ENCODE peak calls at places on chromosomes 12 and 14, in four cellular contexts. One of them, this sample, is unnamed.

GRCh38 chr14:96237641-96238040 is 18.4 kb upstream of the BDKRB1 start:
- DNase-seq in Calu3: no peak
- DNase-seq in cardiac fibroblast: no peak
- DNase-seq in psoas muscle: no peak
- DNase-seq in this sample: no peak

GRCh38 chr12:93622485-93622884 is 50.0 kb downstream of the SOCS2 start:
- DNase-seq in psoas muscle: no peak
- DNase-seq in cardiac fibroblast: peak; percentile 67
- DNase-seq in Calu3: no peak
- DNase-seq in this sample: no peak

GRCh38 chr12:91353266-91353665 is 170.6 kb upstream of the DCN start:
- DNase-seq in psoas muscle: no peak
- DNase-seq in Calu3: no peak
- DNase-seq in cardiac fibroblast: no peak
- DNase-seq in this sample: no peak

GRCh38 chr12:49368240-49368600 is 958 bp downstream of the SPATS2 start:
- DNase-seq in cardiac fibroblast: no peak
- DNase-seq in psoas muscle: no peak
- DNase-seq in Calu3: no peak
- DNase-seq in this sample: no peak

GRCh38 chr14:44463386-44464004 is 43.6 kb downstream of the FSCB start:
- DNase-seq in psoas muscle: no peak
- DNase-seq in Calu3: no peak
- DNase-seq in cardiac fibroblast: peak; percentile 10
- DNase-seq in this sample: no peak

GRCh38 chr12:110848524-110848923 is 1.7 kb downstream of the CCDC63 start:
- DNase-seq in cardiac fibroblast: no peak
- DNase-seq in Calu3: no peak
- DNase-seq in psoas muscle: no peak
- DNase-seq in this sample: no peak

GRCh38 chr14:66610154-66610563 is 102.2 kb downstream of the GPHN start:
- DNase-seq in cardiac fibroblast: peak; percentile 40
- DNase-seq in psoas muscle: no peak
- DNase-seq in Calu3: no peak
- DNase-seq in this sample: no peak

GRCh38 chr12:27422697-27423096 is 23.8 kb upstream of the SMCO2 start:
- DNase-seq in psoas muscle: no peak
- DNase-seq in Calu3: no peak
- DNase-seq in cardiac fibroblast: no peak
- DNase-seq in this sample: no peak

GRCh38 chr12:107651867-107652449 is 33.6 kb upstream of the PWP1 start:
- DNase-seq in cardiac fibroblast: no peak
- DNase-seq in psoas muscle: no peak
- DNase-seq in Calu3: no peak
- DNase-seq in this sample: no peak

GRCh38 chr14:50001146-50001998 is 108.5 kb downstream of the ARF6 start:
- DNase-seq in Calu3: peak; percentile 79
- DNase-seq in cardiac fibroblast: peak; percentile 86
- DNase-seq in psoas muscle: peak; percentile 67
- DNase-seq in this sample: no peak

GRCh38 chr12:51202650-51203198 is 15.1 kb downstream of the POU6F1 start:
- DNase-seq in psoas muscle: no peak
- DNase-seq in cardiac fibroblast: no peak
- DNase-seq in Calu3: no peak
- DNase-seq in this sample: no peak

GRCh38 chr12:94329366-94329765 is 130.3 kb downstream of the CEP83 start:
- DNase-seq in Calu3: no peak
- DNase-seq in cardiac fibroblast: peak; percentile 19
- DNase-seq in psoas muscle: no peak
- DNase-seq in this sample: no peak

GRCh38 chr12:75525263-75525662 is 13.9 kb upstream of the KRR1 start:
- DNase-seq in Calu3: no peak
- DNase-seq in cardiac fibroblast: no peak
- DNase-seq in psoas muscle: no peak
- DNase-seq in this sample: no peak

GRCh38 chr14:59576332-59577294 is at the start of gene CCDC175:
- DNase-seq in Calu3: peak; percentile 92
- DNase-seq in psoas muscle: peak; percentile 74
- DNase-seq in cardiac fibroblast: peak; percentile 74
- DNase-seq in this sample: peak; percentile 92

GRCh38 chr14:94049625-94050023 is 23.5 kb downstream of the OTUB2 start:
- DNase-seq in cardiac fibroblast: no peak
- DNase-seq in Calu3: no peak
- DNase-seq in psoas muscle: no peak
- DNase-seq in this sample: no peak

GRCh38 chr12:131830335-131831020 is 2.3 kb downstream of the MMP17 start:
- DNase-seq in psoas muscle: peak; percentile 87
- DNase-seq in cardiac fibroblast: peak; percentile 85
- DNase-seq in Calu3: peak; percentile 83
- DNase-seq in this sample: peak; percentile 83

GRCh38 chr14:104387385-104388010 is 192.1 kb upstream of the C14orf180 start:
- DNase-seq in psoas muscle: no peak
- DNase-seq in Calu3: no peak
- DNase-seq in cardiac fibroblast: no peak
- DNase-seq in this sample: no peak

GRCh38 chr12:67957383-67957782 is 31.9 kb upstream of the IFNG-AS1 start:
- DNase-seq in cardiac fibroblast: peak; percentile 29
- DNase-seq in Calu3: peak; percentile 6
- DNase-seq in psoas muscle: no peak
- DNase-seq in this sample: no peak

GRCh38 chr12:114342651-114343050 is 63.3 kb downstream of the TBX5 start:
- DNase-seq in cardiac fibroblast: no peak
- DNase-seq in Calu3: no peak
- DNase-seq in psoas muscle: no peak
- DNase-seq in this sample: no peak

GRCh38 chr12:100214518-100214917 is 13.9 kb downstream of the ACTR6 start:
- DNase-seq in psoas muscle: no peak
- DNase-seq in cardiac fibroblast: no peak
- DNase-seq in Calu3: no peak
- DNase-seq in this sample: no peak

GRCh38 chr12:131872154-131873046 is 22.0 kb upstream of the ULK1 start:
- DNase-seq in Calu3: peak; percentile 90
- DNase-seq in psoas muscle: no peak
- DNase-seq in cardiac fibroblast: peak; percentile 91
- DNase-seq in this sample: no peak

GRCh38 chr12:4899361-4899760 is 10.3 kb upstream of the KCNA1 start:
- DNase-seq in psoas muscle: no peak
- DNase-seq in cardiac fibroblast: no peak
- DNase-seq in Calu3: no peak
- DNase-seq in this sample: no peak

GRCh38 chr12:9032202-9032964 is 43.0 kb downstream of the KLRG1 start:
- DNase-seq in cardiac fibroblast: no peak
- DNase-seq in Calu3: no peak
- DNase-seq in psoas muscle: no peak
- DNase-seq in this sample: no peak

GRCh38 chr14:85534435-85534834 is 4.5 kb downstream of the FLRT2 start:
- DNase-seq in Calu3: no peak
- DNase-seq in cardiac fibroblast: peak; percentile 27
- DNase-seq in psoas muscle: no peak
- DNase-seq in this sample: peak; percentile 27

GRCh38 chr14:88999137-88999536 is 174.7 kb downstream of the TTC8 start:
- DNase-seq in cardiac fibroblast: no peak
- DNase-seq in psoas muscle: no peak
- DNase-seq in Calu3: no peak
- DNase-seq in this sample: no peak

GRCh38 chr12:44076892-44077291 is 241.0 kb downstream of the TMEM117 start:
- DNase-seq in Calu3: no peak
- DNase-seq in cardiac fibroblast: no peak
- DNase-seq in psoas muscle: no peak
- DNase-seq in this sample: no peak

GRCh38 chr14:104865631-104866441 is 768 bp downstream of the CEP170B start:
- DNase-seq in Calu3: peak; percentile 71
- DNase-seq in psoas muscle: peak; percentile 73
- DNase-seq in cardiac fibroblast: peak; percentile 75
- DNase-seq in this sample: peak; percentile 41

GRCh38 chr12:69653703-69654102 is 43.0 kb upstream of the LRRC10 start:
- DNase-seq in psoas muscle: no peak
- DNase-seq in Calu3: no peak
- DNase-seq in cardiac fibroblast: peak; percentile 66
- DNase-seq in this sample: no peak

GRCh38 chr12:54129028-54129903 is 59.5 kb downstream of the SMUG1 start:
- DNase-seq in Calu3: no peak
- DNase-seq in cardiac fibroblast: no peak
- DNase-seq in psoas muscle: no peak
- DNase-seq in this sample: no peak

GRCh38 chr12:78470354-78471195 is 394.0 kb upstream of the SYT1 start:
- DNase-seq in psoas muscle: no peak
- DNase-seq in Calu3: peak; percentile 58
- DNase-seq in cardiac fibroblast: peak; percentile 68
- DNase-seq in this sample: peak; percentile 34

GRCh38 chr12:72010365-72010764 is 71.7 kb downstream of the TPH2 start:
- DNase-seq in psoas muscle: no peak
- DNase-seq in Calu3: no peak
- DNase-seq in cardiac fibroblast: no peak
- DNase-seq in this sample: no peak

GRCh38 chr12:78086553-78087362 is 256.1 kb downstream of the NAV3 start:
- DNase-seq in Calu3: no peak
- DNase-seq in cardiac fibroblast: no peak
- DNase-seq in psoas muscle: no peak
- DNase-seq in this sample: no peak

GRCh38 chr12:130982565-130983225 is 29.0 kb downstream of the ADGRD1 start:
- DNase-seq in psoas muscle: no peak
- DNase-seq in cardiac fibroblast: no peak
- DNase-seq in Calu3: no peak
- DNase-seq in this sample: no peak

GRCh38 chr12:5088586-5089264 is 45.0 kb downstream of the KCNA5 start:
- DNase-seq in Calu3: peak; percentile 12
- DNase-seq in psoas muscle: peak; percentile 18
- DNase-seq in cardiac fibroblast: peak; percentile 92
- DNase-seq in this sample: no peak

GRCh38 chr14:100030441-100031153 is 34.6 kb upstream of the EVL start:
- DNase-seq in cardiac fibroblast: peak; percentile 94
- DNase-seq in Calu3: no peak
- DNase-seq in psoas muscle: no peak
- DNase-seq in this sample: no peak

GRCh38 chr14:34660796-34661195 is 30.8 kb upstream of the SNX6 start:
- DNase-seq in Calu3: no peak
- DNase-seq in cardiac fibroblast: no peak
- DNase-seq in psoas muscle: no peak
- DNase-seq in this sample: no peak

GRCh38 chr12:63753743-63754142 is 26.0 kb upstream of the RXYLT1 start:
- DNase-seq in cardiac fibroblast: peak; percentile 7
- DNase-seq in psoas muscle: no peak
- DNase-seq in Calu3: no peak
- DNase-seq in this sample: no peak
- TF ChIP-seq CTCF in cardiac fibroblast: peak; percentile 26
- TF ChIP-seq CTCF in psoas muscle: no peak
- TF ChIP-seq CTCF in Calu3: no peak
- TF ChIP-seq CTCF in this sample: no peak

DNA sequence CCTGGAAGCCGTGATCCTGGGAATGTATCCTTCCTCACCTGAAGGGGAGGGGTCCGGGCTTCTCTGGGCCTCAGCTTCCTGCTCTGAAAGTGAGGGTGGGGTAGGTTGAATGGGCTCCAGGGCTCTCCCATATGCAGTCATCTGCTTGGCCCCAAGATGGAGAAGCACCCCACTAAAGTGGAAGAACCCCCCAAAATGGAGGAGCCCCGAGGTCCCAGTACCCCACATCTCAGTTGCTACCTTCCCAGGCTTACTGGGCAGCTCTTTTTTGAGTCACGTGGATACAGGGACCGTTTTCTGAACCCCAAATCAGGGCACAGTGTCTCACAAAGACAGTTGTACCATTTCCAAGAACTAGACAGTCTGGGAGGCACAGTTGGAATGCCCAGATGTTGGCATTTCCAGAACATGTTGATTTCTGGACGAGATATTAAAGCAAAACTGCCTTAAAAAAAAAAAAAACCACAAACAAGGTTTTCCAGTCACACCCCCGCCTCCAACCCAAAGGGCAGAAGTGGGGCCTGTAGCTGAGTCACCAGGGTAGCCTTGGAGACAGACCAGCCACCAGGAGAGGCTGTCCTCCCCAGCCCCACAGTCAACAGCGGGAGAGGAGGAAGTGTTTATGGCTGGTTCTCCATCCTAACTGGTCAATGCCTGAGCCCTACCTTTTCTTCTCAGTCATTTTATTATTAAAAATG is 12.1 kb downstream of the VASH1 start:
- DNase-seq in Calu3: peak; percentile 75
- DNase-seq in cardiac fibroblast: peak; percentile 80
- DNase-seq in psoas muscle: peak; percentile 68
- DNase-seq in this sample: no peak
- TF ChIP-seq CTCF in Calu3: no peak
- TF ChIP-seq CTCF in cardiac fibroblast: peak; percentile 3
- TF ChIP-seq CTCF in psoas muscle: no peak
- TF ChIP-seq CTCF in this sample: no peak

DNA sequence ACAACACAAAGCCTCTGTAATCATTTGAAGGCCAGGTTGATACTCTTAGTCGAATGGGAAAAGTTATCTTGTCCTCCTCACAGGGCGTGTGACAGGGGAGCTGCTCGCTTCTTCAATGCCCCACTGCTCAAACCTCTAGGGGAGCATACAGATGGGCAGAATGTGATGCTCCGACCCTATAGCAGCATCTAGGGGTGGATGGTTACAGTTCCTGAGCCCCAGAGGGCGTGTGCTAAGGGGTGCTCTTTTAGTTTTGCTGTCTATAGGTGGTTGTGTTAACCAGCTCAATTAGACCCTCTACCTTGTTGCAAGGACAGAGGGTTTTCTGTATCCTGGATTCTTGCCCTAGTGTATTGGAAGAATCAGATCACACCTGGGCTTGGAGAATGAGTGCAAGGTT is 47.8 kb downstream of the HSD17B6 start:
- DNase-seq in cardiac fibroblast: no peak
- DNase-seq in Calu3: no peak
- DNase-seq in psoas muscle: no peak
- DNase-seq in this sample: no peak
- TF ChIP-seq CTCF in cardiac fibroblast: no peak
- TF ChIP-seq CTCF in Calu3: no peak
- TF ChIP-seq CTCF in psoas muscle: no peak
- TF ChIP-seq CTCF in this sample: no peak

GRCh38 chr12:112450725-112451124 is 32.0 kb downstream of the PTPN11 start:
- DNase-seq in Calu3: no peak
- DNase-seq in cardiac fibroblast: no peak
- DNase-seq in psoas muscle: no peak
- DNase-seq in this sample: no peak
- TF ChIP-seq CTCF in Calu3: no peak
- TF ChIP-seq CTCF in cardiac fibroblast: no peak
- TF ChIP-seq CTCF in psoas muscle: no peak
- TF ChIP-seq CTCF in this sample: no peak

This sample was measured in endothelial cell.